ENCODE peak calls at places on chromosomes 6 and 20, in seven cellular contexts. U, D, R, X, S, E and H are unnamed samples.
A peak's percentile ranks its signal among the peaks of the same experiment; 100 is the strongest.

GRCh38 chr6:114747995-114748625 is 405.3 kb upstream of the HS3ST5 start:
- DNase-seq in R (peak; percentile 16), X (peak; percentile 16), D (peak; percentile 29), U (peak; percentile 9), E (peak; percentile 44), S (peak; percentile 39), H (peak; percentile 46)

GRCh38 chr6:43477235-43478007 is at the start of gene TJAP1:
- DNase-seq in R (peak; percentile 64), U (peak; percentile 91), E (peak; percentile 89), X (peak; percentile 97), S (peak; percentile 94), D (peak; percentile 96), H (peak; percentile 98)

GRCh38 chr20:63755933-63756647 is 16.5 kb downstream of the SLC2A4RG start:
- DNase-seq in E (no peak), X (no peak), R (no peak), D (no peak), S (no peak), U (no peak), H (no peak)

GRCh38 chr20:39825950-39826349 is 863.1 kb downstream of the MAFB start:
- DNase-seq in R (no peak), S (no peak), X (peak; percentile 12), D (no peak), E (no peak), U (no peak), H (no peak)

GRCh38 chr6:132369526-132369925 is 31.7 kb downstream of the MOXD1 start:
- DNase-seq in U (no peak), D (no peak), R (no peak), S (no peak), E (no peak), X (no peak), H (no peak)

GRCh38 chr20:51272392-51272791 is 249.5 kb upstream of the KCNG1 start:
- DNase-seq in E (no peak), X (no peak), D (no peak), S (no peak), U (no peak), R (no peak), H (no peak)

GRCh38 chr6:106000935-106001334 is 85.2 kb upstream of the PRDM1 start:
- DNase-seq in E (no peak), S (no peak), X (no peak), R (no peak), U (no peak), D (no peak), H (no peak)

GRCh38 chr6:56532766-56533551 is 109.7 kb downstream of the DST start:
- DNase-seq in E (no peak), S (no peak), R (no peak), X (no peak), D (no peak), U (no peak), H (no peak)

DNA sequence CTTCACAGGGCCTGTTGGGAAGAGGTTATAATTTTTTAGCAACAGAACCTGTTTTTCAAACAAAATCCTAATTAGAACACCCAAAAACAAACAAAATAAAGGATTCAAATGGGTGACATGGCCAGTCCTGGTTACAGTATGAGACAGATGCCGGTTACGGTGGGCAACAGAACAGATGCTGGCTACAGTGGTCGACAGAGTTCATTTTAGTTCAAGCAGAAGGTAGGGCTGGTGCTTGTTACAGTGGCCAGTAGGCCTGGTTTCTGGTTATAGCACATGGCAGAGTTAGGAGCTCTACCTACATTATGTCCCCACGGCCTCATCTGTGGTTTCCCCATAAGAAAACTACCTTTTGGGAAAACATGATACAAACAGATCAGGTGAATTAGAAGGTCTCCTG is 327.7 kb downstream of the LAMA2 start:
- DNase-seq in E (no peak), D (no peak), X (no peak), S (no peak), U (no peak), R (no peak), H (no peak)
- TF ChIP-seq CTCF in E (no peak), D (no peak), X (no peak), S (no peak), U (no peak), R (no peak), H (no peak)

GRCh38 chr20:47465335-47466090 is 36.2 kb upstream of the NCOA3 start:
- DNase-seq in X (no peak), E (no peak), S (no peak), U (no peak), D (no peak), R (no peak), H (no peak)

GRCh38 chr20:47461120-47461685 is 40.5 kb upstream of the NCOA3 start:
- DNase-seq in X (no peak), D (no peak), R (no peak), E (no peak), U (no peak), S (no peak), H (no peak)

GRCh38 chr20:47466704-47467459 is 34.8 kb upstream of the NCOA3 start:
- DNase-seq in X (peak; percentile 35), E (no peak), S (no peak), D (no peak), R (no peak), U (no peak), H (no peak)

GRCh38 chr20:47466193-47466592 is 35.5 kb upstream of the NCOA3 start:
- DNase-seq in R (no peak), U (no peak), E (no peak), S (no peak), X (no peak), D (no peak), H (no peak)

GRCh38 chr20:47464380-47465101 is 37.1 kb upstream of the NCOA3 start:
- DNase-seq in E (no peak), D (no peak), X (no peak), R (peak; percentile 36), S (no peak), U (peak; percentile 99), H (no peak)
- TF ChIP-seq CTCF in E (no peak), D (no peak), X (no peak), R (peak; percentile 41), S (peak; percentile 40), U (peak; percentile 84), H (peak; percentile 25)

DNA sequence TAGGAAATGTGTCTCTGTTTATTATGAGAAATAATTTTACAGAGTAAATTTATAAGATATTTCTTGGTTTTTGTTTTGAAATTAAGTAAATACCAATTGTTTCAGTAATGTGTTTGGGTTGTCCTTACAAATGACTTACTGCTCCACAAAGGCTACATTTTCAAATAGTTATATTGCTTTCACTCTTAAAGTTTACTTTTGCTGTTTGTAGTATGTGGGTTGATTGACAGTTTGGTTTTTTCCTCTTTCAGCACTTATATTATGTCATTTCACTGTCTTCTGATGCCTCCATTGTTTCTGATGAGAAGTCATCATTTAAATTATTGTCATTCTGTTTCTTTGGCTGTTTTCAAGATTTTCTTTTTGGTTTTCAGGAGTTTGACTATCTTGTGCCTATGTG is 34.9 kb upstream of the SUMO4 start:
- DNase-seq in D (no peak), U (no peak), X (no peak), R (no peak), S (no peak), E (no peak), H (no peak)
- TF ChIP-seq CTCF in D (no peak), U (no peak), X (no peak), R (no peak), S (no peak), E (no peak), H (no peak)

DNA sequence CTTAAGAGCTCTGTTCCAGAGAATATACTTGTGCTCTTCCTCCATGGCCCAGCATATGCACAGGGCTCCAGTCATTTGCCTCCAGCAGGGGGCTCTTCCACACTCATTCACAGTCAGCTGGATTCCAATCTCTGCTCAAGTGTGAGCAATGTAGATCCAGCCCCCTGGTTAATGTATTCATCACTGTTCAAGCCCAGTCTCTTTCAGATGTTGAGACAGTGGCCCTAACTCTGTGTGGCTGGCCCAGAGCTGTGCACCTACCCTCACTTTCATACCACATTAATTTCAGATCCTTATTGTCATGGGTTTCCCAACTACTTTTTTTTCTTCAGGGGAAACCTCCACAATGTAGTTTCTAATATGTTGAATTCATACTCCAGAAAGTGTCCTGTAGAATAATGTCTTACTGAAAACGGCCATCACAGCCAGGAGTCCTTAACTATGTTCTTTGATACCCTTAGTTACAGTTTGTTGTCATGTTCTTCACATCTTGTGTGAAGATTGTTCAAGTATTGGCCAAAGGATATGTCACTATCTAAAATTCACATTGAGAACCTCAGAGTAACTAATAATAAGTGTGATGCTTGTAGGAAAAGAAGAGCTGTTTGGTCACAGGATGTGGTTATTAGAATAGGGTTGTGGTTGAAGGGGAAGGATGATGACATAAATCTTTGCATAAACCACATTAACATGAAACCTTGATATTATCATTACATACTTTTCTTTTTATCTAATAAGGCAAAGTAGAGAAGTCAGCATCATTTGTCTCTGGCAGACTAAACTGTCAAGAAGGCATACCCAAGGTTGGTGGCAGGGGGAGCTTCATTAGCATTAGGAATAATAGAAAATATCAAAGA is 14.4 kb upstream of the HLA-DQA1 start:
- DNase-seq in U (peak; percentile 5), X (peak; percentile 84), D (peak; percentile 13), E (no peak), R (no peak), S (peak; percentile 37), H (no peak)
- TF ChIP-seq CTCF in U (peak; percentile 12), X (peak; percentile 72), D (peak; percentile 75), E (no peak), R (no peak), S (peak; percentile 20), H (no peak)

GRCh38 chr6:119284861-119285521 is 64.6 kb downstream of the MAN1A1 start:
- DNase-seq in E (no peak), X (peak; percentile 10), R (no peak), D (no peak), S (no peak), U (no peak), H (no peak)
- TF ChIP-seq CTCF in E (no peak), X (peak; percentile 21), R (peak; percentile 43), D (peak; percentile 30), S (peak; percentile 8), U (peak; percentile 14), H (no peak)

GRCh38 chr6:134683783-134684765 is 265.8 kb downstream of the ALDH8A1 start:
- DNase-seq in U (no peak), E (no peak), S (no peak), R (no peak), X (no peak), D (no peak), H (no peak)
- TF ChIP-seq CTCF in U (no peak), E (no peak), S (no peak), R (no peak), X (no peak), D (no peak), H (no peak)

GRCh38 chr20:45985573-45985972 is 13.6 kb upstream of the ZNF335 start:
- DNase-seq in S (peak; percentile 24), E (no peak), D (no peak), X (no peak), U (no peak), R (no peak), H (no peak)
- TF ChIP-seq CTCF in S (no peak), E (no peak), D (no peak), X (no peak), U (no peak), R (peak; percentile 18), H (no peak)